ENCODE peak calls at places on chromosome 2, in five cellular contexts. Y, Z, N, W and E are unnamed samples.

GRCh38 chr2:69641887-69642708 is 1.4 kb downstream of the AAK1 start:
- DNase-seq in Y (no peak), Z (no peak), N (peak; percentile 27), W (no peak), E (peak; percentile 59)

GRCh38 chr2:212892193-212892592 is 259.2 kb downstream of the IKZF2 start:
- DNase-seq in Y (peak; percentile 71), Z (no peak), N (no peak), W (peak; percentile 45), E (no peak)

GRCh38 chr2:198545411-198545810 is 741.0 kb downstream of the PLCL1 start:
- DNase-seq in Y (peak; percentile 30), Z (no peak), N (no peak), W (peak; percentile 1), E (no peak)

GRCh38 chr2:134540954-134541353 is 177.8 kb downstream of the TMEM163 start:
- DNase-seq in Y (no peak), Z (no peak), N (no peak), W (no peak), E (no peak)

GRCh38 chr2:9820020-9820973 is 23.0 kb upstream of the TAF1B start:
- DNase-seq in Y (peak; percentile 59), Z (peak; percentile 64), N (no peak), W (peak; percentile 90), E (peak; percentile 90)

GRCh38 chr2:207156451-207157161 is 9.1 kb downstream of the KLF7 start:
- DNase-seq in Y (no peak), Z (no peak), N (no peak), W (no peak), E (no peak)

GRCh38 chr2:224381913-224382647 is 19.8 kb downstream of the FAM124B start:
- DNase-seq in Y (no peak), Z (no peak), N (no peak), W (no peak), E (no peak)

GRCh38 chr2:233817305-233817980 is 36.9 kb downstream of the HJURP start:
- DNase-seq in Y (no peak), Z (no peak), N (no peak), W (peak; percentile 49), E (peak; percentile 76)

GRCh38 chr2:176582990-176583481 is 313.8 kb downstream of the MTX2 start:
- DNase-seq in Y (no peak), Z (peak; percentile 42), N (no peak), W (peak; percentile 94), E (peak; percentile 63)

GRCh38 chr2:240467659-240468299 is 32.3 kb downstream of the GPC1 start:
- DNase-seq in Y (no peak), Z (peak; percentile 24), N (no peak), W (peak; percentile 2), E (peak; percentile 79)

GRCh38 chr2:113080134-113080533 is 12.4 kb downstream of the IL1F10 start:
- DNase-seq in Y (peak; percentile 80), Z (peak; percentile 49), N (peak; percentile 16), W (peak; percentile 48), E (peak; percentile 83)

GRCh38 chr2:134238371-134238770 is 15.5 kb upstream of the MGAT5 start:
- DNase-seq in Y (no peak), Z (no peak), N (no peak), W (no peak), E (no peak)

GRCh38 chr2:98881153-98881650 is 54.8 kb downstream of the CRACDL start:
- DNase-seq in Y (no peak), Z (no peak), N (no peak), W (no peak), E (no peak)

GRCh38 chr2:28748176-28748575 is 3.5 kb upstream of the PPP1CB start:
- DNase-seq in Y (no peak), Z (no peak), N (no peak), W (no peak), E (no peak)

GRCh38 chr2:98500561-98500960 is 55.9 kb downstream of the INPP4A start:
- DNase-seq in Y (no peak), Z (no peak), N (no peak), W (no peak), E (no peak)

GRCh38 chr2:209113030-209113429 is 310.8 kb upstream of the MAP2 start:
- DNase-seq in Y (peak; percentile 53), Z (no peak), N (no peak), W (no peak), E (no peak)

GRCh38 chr2:222318026-222318711 is 19.4 kb upstream of the PAX3 start:
- DNase-seq in Y (peak; percentile 90), Z (peak; percentile 71), N (peak; percentile 22), W (peak; percentile 86), E (peak; percentile 95)

GRCh38 chr2:10009271-10009810 is 34.0 kb upstream of the KLF11 start:
- DNase-seq in Y (no peak), Z (peak; percentile 29), N (no peak), W (no peak), E (peak; percentile 13)

GRCh38 chr2:225937625-225938024 is 538.1 kb downstream of the NYAP2 start:
- DNase-seq in Y (no peak), Z (no peak), N (no peak), W (no peak), E (no peak)

GRCh38 chr2:20483496-20483895 is 36.6 kb downstream of the RHOB start:
- DNase-seq in Y (no peak), Z (no peak), N (no peak), W (no peak), E (no peak)

GRCh38 chr2:236865052-236865451 is 220.6 kb upstream of the COPS8 start:
- DNase-seq in Y (no peak), Z (no peak), N (no peak), W (no peak), E (no peak)

GRCh38 chr2:28305202-28305601 is 87.5 kb upstream of the FOSL2 start:
- DNase-seq in Y (no peak), Z (no peak), N (no peak), W (no peak), E (no peak)

GRCh38 chr2:236754234-236754924 is 184.8 kb downstream of the ACKR3 start:
- DNase-seq in Y (no peak), Z (no peak), N (no peak), W (no peak), E (no peak)

GRCh38 chr2:6314218-6314855 is 551.4 kb downstream of the CMPK2 start:
- DNase-seq in Y (no peak), Z (no peak), N (no peak), W (no peak), E (no peak)

GRCh38 chr2:175180701-175181103 is 808 bp downstream of the ATP5MC3 start:
- DNase-seq in Y (peak; percentile 56), Z (peak; percentile 45), N (peak; percentile 33), W (peak; percentile 51), E (no peak)

GRCh38 chr2:136156411-136156810 is 38.5 kb upstream of the CXCR4 start:
- DNase-seq in Y (no peak), Z (no peak), N (no peak), W (no peak), E (no peak)

GRCh38 chr2:1876352-1876751 is 132.0 kb upstream of the PXDN start:
- DNase-seq in Y (no peak), Z (no peak), N (no peak), W (no peak), E (peak; percentile 64)

GRCh38 chr2:239465017-239466001 is 64.5 kb upstream of the HDAC4 start:
- DNase-seq in Y (no peak), Z (peak; percentile 89), N (no peak), W (peak; percentile 30), E (peak; percentile 93)

GRCh38 chr2:14256890-14257289 is 375.6 kb upstream of the LRATD1 start:
- DNase-seq in Y (peak; percentile 27), Z (no peak), N (no peak), W (no peak), E (no peak)

GRCh38 chr2:196967126-196967525 is 40.6 kb upstream of the PGAP1 start:
- DNase-seq in Y (peak; percentile 62), Z (no peak), N (no peak), W (peak; percentile 68), E (peak; percentile 80)

GRCh38 chr2:123153041-123153440 is 872.0 kb upstream of the CNTNAP5 start:
- DNase-seq in Y (no peak), Z (no peak), N (no peak), W (no peak), E (no peak)

GRCh38 chr2:170212625-170213280 is 34.8 kb downstream of the MYO3B start:
- DNase-seq in Y (no peak), Z (no peak), N (no peak), W (no peak), E (no peak)

GRCh38 chr2:66364495-66364992 is 70.4 kb upstream of the MEIS1 start:
- DNase-seq in Y (no peak), Z (no peak), N (no peak), W (peak; percentile 82), E (no peak)

GRCh38 chr2:173086518-173087213 is 11.0 kb downstream of the MAP3K20 start:
- DNase-seq in Y (no peak), Z (no peak), N (no peak), W (no peak), E (no peak)

GRCh38 chr2:60533114-60534033 is 20.1 kb downstream of the BCL11A start:
- DNase-seq in Y (no peak), Z (no peak), N (no peak), W (no peak), E (no peak)

GRCh38 chr2:112712903-112713584 is 7.8 kb upstream of the NT5DC4 start:
- DNase-seq in Y (no peak), Z (no peak), N (no peak), W (peak; percentile 61), E (no peak)

GRCh38 chr2:21667638-21668037 is 543.9 kb downstream of the TDRD15 start:
- DNase-seq in Y (no peak), Z (no peak), N (no peak), W (no peak), E (no peak)